ENCODE peak calls at places on chromosomes 5 and 9, in six cellular contexts. Q is heart right ventricle, R is transverse colon, I is dorsolateral prefrontal cortex, Z is lung, P is esophagus squamous epithelium. Y is an unnamed sample.

GRCh38 chr9:3980771-3981170 is 319.1 kb downstream of the GLIS3 start:
- DNase-seq in R (no peak), P (no peak), I (no peak), Z (no peak), Q (no peak), Y (no peak)

GRCh38 chr5:42349163-42349562 is 74.1 kb upstream of the GHR start:
- DNase-seq in I (no peak), Z (no peak), R (no peak), Q (no peak), P (no peak), Y (no peak)

GRCh38 chr9:119216891-119217290 is 152.3 kb downstream of the BRINP1 start:
- DNase-seq in I (peak; percentile 42), Q (no peak), P (no peak), R (peak; percentile 13), Z (no peak), Y (no peak)

GRCh38 chr5:33992864-33993263 is 8.4 kb upstream of the SLC45A2 start:
- DNase-seq in I (no peak), R (no peak), Z (no peak), P (no peak), Q (no peak), Y (no peak)

GRCh38 chr5:29016067-29016466 is 1977.7 kb upstream of the CDH9 start:
- DNase-seq in Z (no peak), I (no peak), P (no peak), R (no peak), Q (no peak), Y (no peak)

GRCh38 chr9:91033802-91034201 is 232.2 kb downstream of the SYK start:
- DNase-seq in P (no peak), Q (no peak), Z (no peak), I (no peak), R (peak; percentile 50), Y (no peak)

GRCh38 chr5:130141689-130142320 is 237.5 kb downstream of the CHSY3 start:
- DNase-seq in I (no peak), P (no peak), Z (no peak), Q (peak; percentile 15), R (peak; percentile 14), Y (no peak)

GRCh38 chr5:68273717-68274409 is 58.3 kb downstream of the PIK3R1 start:
- DNase-seq in Z (no peak), Q (no peak), P (no peak), R (no peak), I (no peak), Y (no peak)

GRCh38 chr9:83622814-83623633 is at the start of gene IDNK:
- DNase-seq in Z (peak; percentile 82), P (no peak), Q (peak; percentile 72), I (peak; percentile 53), R (peak; percentile 79), Y (no peak)

GRCh38 chr9:137224850-137225694 is at the start of gene CYSRT1:
- DNase-seq in I (no peak), Z (no peak), R (no peak), Q (no peak), P (no peak), Y (no peak)

GRCh38 chr9:119803679-119804078 is 434.4 kb upstream of the BRINP1 start:
- DNase-seq in Q (no peak), R (no peak), I (no peak), P (no peak), Z (no peak), Y (no peak)

GRCh38 chr9:36445800-36446361 is 45.8 kb upstream of the RNF38 start:
- DNase-seq in Z (no peak), P (no peak), I (no peak), Q (no peak), R (no peak), Y (no peak)

GRCh38 chr9:36451949-36452348 is 51.9 kb upstream of the RNF38 start:
- DNase-seq in Z (peak; percentile 46), P (no peak), Q (no peak), I (no peak), R (no peak), Y (no peak)

GRCh38 chr9:36448017-36448416 is 47.9 kb upstream of the RNF38 start:
- DNase-seq in Q (no peak), R (no peak), I (no peak), P (no peak), Z (no peak), Y (no peak)

DNA sequence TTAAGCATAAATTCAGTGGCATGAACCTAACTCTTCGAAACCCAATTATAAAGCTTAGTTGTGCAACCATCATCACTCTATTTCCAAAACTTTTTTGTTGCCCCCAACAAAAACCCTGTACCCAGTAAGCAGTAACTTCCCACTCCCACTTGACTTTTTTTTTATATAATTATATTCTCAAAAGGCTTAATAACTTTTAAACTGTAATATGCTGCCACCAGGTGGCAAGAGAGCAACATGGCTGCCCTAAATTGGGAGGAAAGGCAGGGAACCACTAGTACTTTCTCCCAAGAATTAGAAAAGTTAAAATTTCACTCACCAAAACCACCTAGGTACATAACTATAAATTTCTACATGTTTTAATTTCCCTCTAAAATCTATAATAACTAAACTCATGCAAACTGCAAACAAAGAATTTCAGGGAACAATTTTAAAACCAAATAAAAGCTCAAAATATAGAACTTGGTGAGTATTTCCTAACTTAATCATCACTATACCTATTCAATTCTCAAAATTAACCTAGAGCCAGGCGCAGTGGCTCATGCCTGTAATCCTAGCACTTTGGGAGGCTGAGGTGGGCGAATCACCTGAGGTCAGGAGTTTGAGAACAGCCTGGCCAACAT is 50.2 kb upstream of the RNF38 start:
- DNase-seq in P (no peak), I (no peak), Z (no peak), Q (no peak), R (no peak), Y (no peak)
- TF ChIP-seq CTCF in P (peak; percentile 75), I (peak; percentile 85), Z (peak; percentile 43), Q (peak; percentile 80), R (peak; percentile 60), Y (peak; percentile 75)

GRCh38 chr9:37364751-37365360 is 57.6 kb upstream of the GRHPR start:
- DNase-seq in Z (no peak), I (no peak), R (peak; percentile 18), P (no peak), Q (no peak), Y (no peak)
- TF ChIP-seq CTCF in Z (no peak), I (no peak), R (peak; percentile 15), P (no peak), Q (peak; percentile 11), Y (no peak)

DNA sequence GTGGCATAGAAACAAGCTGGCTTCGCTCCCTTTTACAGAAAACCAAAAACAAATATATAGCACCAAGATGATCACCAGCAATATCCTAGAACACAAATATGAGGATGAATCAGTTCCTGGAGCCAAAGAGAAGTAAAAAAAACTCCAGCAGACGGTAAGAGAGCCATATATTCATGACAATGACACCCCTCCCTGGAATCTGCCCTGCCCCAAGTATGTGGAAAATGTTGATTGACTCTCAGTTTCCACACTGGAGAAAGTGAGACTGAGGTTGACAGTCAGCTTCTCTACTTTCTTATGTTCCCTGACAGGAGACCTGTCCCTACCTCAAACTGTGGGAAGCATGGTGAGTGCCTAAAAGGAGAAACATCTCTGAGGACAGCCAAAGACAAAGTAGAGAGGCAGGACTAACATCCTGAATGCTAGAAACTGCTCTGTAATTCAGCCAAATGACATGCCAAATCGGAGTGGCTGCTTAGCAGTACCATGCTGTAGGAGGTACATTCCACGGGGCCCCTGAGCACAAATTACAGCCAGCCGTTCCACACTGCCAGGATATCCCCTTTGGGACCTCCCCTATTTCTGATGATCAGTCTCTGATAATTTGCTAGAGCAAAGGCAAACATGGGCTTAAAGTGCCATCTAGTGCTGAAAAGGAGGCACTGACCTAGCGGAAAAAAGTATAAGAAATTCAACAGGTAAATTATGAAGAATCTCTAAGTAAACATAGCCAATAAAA is 424.0 kb upstream of the RGMB start:
- DNase-seq in P (no peak), Q (no peak), R (no peak), Z (no peak), I (no peak), Y (no peak)
- TF ChIP-seq CTCF in P (no peak), Q (peak; percentile 13), R (no peak), Z (no peak), I (no peak), Y (peak; percentile 43)

GRCh38 chr5:174755103-174755502 is 30.7 kb downstream of the MSX2 start:
- DNase-seq in R (no peak), P (no peak), I (no peak), Z (no peak), Q (no peak), Y (no peak)
- TF ChIP-seq CTCF in R (no peak), P (no peak), I (peak; percentile 15), Z (no peak), Q (peak; percentile 20), Y (peak; percentile 49)

DNA sequence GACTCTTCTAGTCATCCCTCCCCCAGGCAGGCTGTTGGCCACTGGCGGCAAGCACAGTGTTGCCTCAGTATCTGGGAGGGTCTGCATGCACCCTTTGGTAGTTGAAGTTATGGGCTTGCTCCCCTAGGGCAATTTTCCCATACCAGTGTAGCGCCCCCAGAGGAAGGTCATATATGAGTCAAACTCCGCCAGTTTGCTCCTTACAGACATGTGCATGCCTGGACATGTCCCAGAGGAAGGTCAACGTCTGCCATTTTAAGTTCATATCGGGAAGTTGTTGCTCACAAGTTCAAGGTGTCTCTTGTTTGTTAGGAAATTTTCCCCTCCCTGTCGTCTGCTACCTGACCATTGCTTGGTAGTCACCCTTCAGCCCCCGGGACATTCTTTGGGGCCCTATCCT is 51.3 kb upstream of the MROH2B start:
- DNase-seq in I (no peak), Q (no peak), R (no peak), Z (no peak), P (no peak), Y (no peak)
- TF ChIP-seq CTCF in I (no peak), Q (no peak), R (no peak), Z (no peak), P (no peak), Y (no peak)

GRCh38 chr9:123091459-123091858 is 58.0 kb downstream of the GPR21 start:
- DNase-seq in Q (no peak), R (no peak), I (no peak), Z (no peak), P (no peak), Y (no peak)
- TF ChIP-seq CTCF in Q (no peak), R (no peak), I (peak; percentile 17), Z (no peak), P (no peak), Y (no peak)